ENCODE peak calls at places on chromosomes 1 and 21, in eight cellular contexts. One of them, this sample, is unnamed.
A peak's percentile ranks its signal among the peaks of the same experiment; 100 is the strongest.

GRCh38 chr1:72282690-72283203 is 408 bp upstream of the NEGR1 start:
- DNase-seq in right atrium auricular region: peak; percentile 88
- DNase-seq in heart left ventricle: peak; percentile 82
- DNase-seq in hepatocyte: peak; percentile 92
- DNase-seq in IMR-90: peak; percentile 89
- DNase-seq in mammary epithelial cell: peak; percentile 95
- DNase-seq in transverse colon: peak; percentile 77
- DNase-seq in tibial nerve: peak; percentile 81
- DNase-seq in this sample: peak; percentile 79

GRCh38 chr1:110148961-110149360 is 1.3 kb upstream of the SLC6A17 start:
- DNase-seq in heart left ventricle: no peak
- DNase-seq in tibial nerve: no peak
- DNase-seq in transverse colon: no peak
- DNase-seq in IMR-90: peak; percentile 11
- DNase-seq in right atrium auricular region: no peak
- DNase-seq in mammary epithelial cell: peak; percentile 16
- DNase-seq in hepatocyte: no peak
- DNase-seq in this sample: no peak

GRCh38 chr1:38062361-38063288 is 16.0 kb upstream of the POU3F1 start:
- DNase-seq in hepatocyte: no peak
- DNase-seq in tibial nerve: no peak
- DNase-seq in IMR-90: no peak
- DNase-seq in mammary epithelial cell: no peak
- DNase-seq in right atrium auricular region: no peak
- DNase-seq in transverse colon: no peak
- DNase-seq in heart left ventricle: no peak
- DNase-seq in this sample: no peak

GRCh38 chr1:219090618-219091017 is 83.1 kb upstream of the LYPLAL1 start:
- DNase-seq in IMR-90: no peak
- DNase-seq in tibial nerve: no peak
- DNase-seq in mammary epithelial cell: no peak
- DNase-seq in heart left ventricle: no peak
- DNase-seq in transverse colon: no peak
- DNase-seq in hepatocyte: no peak
- DNase-seq in right atrium auricular region: no peak
- DNase-seq in this sample: no peak

GRCh38 chr1:78114034-78114956 is 68.5 kb downstream of the GIPC2 start:
- DNase-seq in tibial nerve: no peak
- DNase-seq in transverse colon: peak; percentile 54
- DNase-seq in mammary epithelial cell: peak; percentile 73
- DNase-seq in heart left ventricle: peak; percentile 44
- DNase-seq in IMR-90: peak; percentile 81
- DNase-seq in right atrium auricular region: no peak
- DNase-seq in hepatocyte: peak; percentile 84
- DNase-seq in this sample: no peak

GRCh38 chr1:94025383-94026340 is 95.3 kb downstream of the ABCA4 start:
- DNase-seq in tibial nerve: no peak
- DNase-seq in transverse colon: no peak
- DNase-seq in hepatocyte: peak; percentile 78
- DNase-seq in IMR-90: peak; percentile 79
- DNase-seq in right atrium auricular region: no peak
- DNase-seq in mammary epithelial cell: peak; percentile 63
- DNase-seq in heart left ventricle: no peak
- DNase-seq in this sample: no peak

GRCh38 chr1:168637350-168637991 is 61.1 kb downstream of the XCL1 start:
- DNase-seq in hepatocyte: peak; percentile 49
- DNase-seq in heart left ventricle: no peak
- DNase-seq in mammary epithelial cell: peak; percentile 39
- DNase-seq in transverse colon: no peak
- DNase-seq in right atrium auricular region: no peak
- DNase-seq in IMR-90: peak; percentile 38
- DNase-seq in tibial nerve: no peak
- DNase-seq in this sample: no peak

GRCh38 chr1:171226757-171227370 is 21.4 kb upstream of the FMO1 start:
- DNase-seq in tibial nerve: no peak
- DNase-seq in transverse colon: peak; percentile 47
- DNase-seq in hepatocyte: peak; percentile 83
- DNase-seq in IMR-90: peak; percentile 80
- DNase-seq in heart left ventricle: peak; percentile 34
- DNase-seq in mammary epithelial cell: peak; percentile 55
- DNase-seq in right atrium auricular region: no peak
- DNase-seq in this sample: no peak

GRCh38 chr21:45747802-45748445 is 104.4 kb downstream of the PCBP3 start:
- DNase-seq in tibial nerve: no peak
- DNase-seq in IMR-90: peak; percentile 51
- DNase-seq in heart left ventricle: no peak
- DNase-seq in mammary epithelial cell: peak; percentile 77
- DNase-seq in transverse colon: no peak
- DNase-seq in hepatocyte: peak; percentile 37
- DNase-seq in right atrium auricular region: peak; percentile 32
- DNase-seq in this sample: no peak

GRCh38 chr1:160083968-160084770 is 2.8 kb downstream of the KCNJ9 start:
- DNase-seq in transverse colon: peak; percentile 86
- DNase-seq in heart left ventricle: peak; percentile 44
- DNase-seq in mammary epithelial cell: peak; percentile 32
- DNase-seq in hepatocyte: peak; percentile 87
- DNase-seq in IMR-90: no peak
- DNase-seq in tibial nerve: peak; percentile 62
- DNase-seq in right atrium auricular region: no peak
- DNase-seq in this sample: peak; percentile 82

GRCh38 chr1:119660253-119661078 is 12.4 kb upstream of the ZNF697 start:
- DNase-seq in IMR-90: no peak
- DNase-seq in heart left ventricle: no peak
- DNase-seq in tibial nerve: no peak
- DNase-seq in right atrium auricular region: no peak
- DNase-seq in mammary epithelial cell: no peak
- DNase-seq in transverse colon: no peak
- DNase-seq in hepatocyte: peak; percentile 21
- DNase-seq in this sample: no peak
- H3K27ac ChIP-seq in IMR-90: no peak overlapping the region
- H3K27ac ChIP-seq in heart left ventricle: no peak overlapping the region
- H3K27ac ChIP-seq in tibial nerve: no peak overlapping the region
- H3K27ac ChIP-seq in right atrium auricular region: no peak overlapping the region
- H3K27ac ChIP-seq in mammary epithelial cell: no peak overlapping the region
- H3K27ac ChIP-seq in transverse colon: peak overlapping the region; percentile 66
- H3K27ac ChIP-seq in hepatocyte: peak overlapping the region; percentile 68
- H3K27ac ChIP-seq in this sample: no peak overlapping the region

DNA sequence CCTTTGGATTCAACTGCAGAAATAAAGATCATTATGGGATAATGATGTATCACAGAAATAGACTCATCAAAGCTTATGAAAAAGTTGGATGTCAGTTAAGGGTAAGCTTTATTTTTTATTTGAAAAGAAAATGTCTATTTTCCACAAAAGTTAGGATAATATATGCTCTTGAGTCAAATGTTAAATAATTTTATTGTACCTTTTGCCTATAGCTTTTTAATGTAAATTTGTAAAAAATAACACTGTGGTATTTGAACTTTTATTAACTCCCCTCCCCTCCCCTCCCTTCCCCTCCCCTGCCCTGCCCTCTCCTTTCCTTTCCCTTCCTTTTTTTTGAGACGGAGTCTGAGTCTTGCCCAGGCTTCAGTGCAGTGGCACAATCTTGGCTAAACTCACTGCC is 24.9 kb downstream of the MORC3 start:
- DNase-seq in IMR-90: no peak
- DNase-seq in mammary epithelial cell: no peak
- DNase-seq in tibial nerve: no peak
- DNase-seq in transverse colon: no peak
- DNase-seq in hepatocyte: no peak
- DNase-seq in right atrium auricular region: no peak
- DNase-seq in heart left ventricle: no peak
- DNase-seq in this sample: no peak
- H3K4me1 ChIP-seq in IMR-90: peaks cover 8% of the 10 kb centered on the region
- H3K4me1 ChIP-seq in mammary epithelial cell: peaks cover 4% of the 10 kb centered on the region
- H3K4me1 ChIP-seq in tibial nerve: no peaks in the 10 kb centered on the region
- H3K4me1 ChIP-seq in transverse colon: no peaks in the 10 kb centered on the region
- H3K4me1 ChIP-seq in hepatocyte: no peaks in the 10 kb centered on the region
- H3K4me1 ChIP-seq in right atrium auricular region: no peaks in the 10 kb centered on the region
- H3K4me1 ChIP-seq in heart left ventricle: no peaks in the 10 kb centered on the region
- H3K4me1 ChIP-seq in this sample: no peaks in the 10 kb centered on the region

GRCh38 chr1:39575191-39576015 is 1.2 kb downstream of the PABPC4 start:
- DNase-seq in transverse colon: peak; percentile 58
- DNase-seq in tibial nerve: no peak
- DNase-seq in IMR-90: peak; percentile 81
- DNase-seq in mammary epithelial cell: peak; percentile 41
- DNase-seq in heart left ventricle: peak; percentile 70
- DNase-seq in right atrium auricular region: peak; percentile 77
- DNase-seq in hepatocyte: peak; percentile 69
- DNase-seq in this sample: no peak
- H3K27ac ChIP-seq in transverse colon: peak overlapping the region; percentile 91
- H3K27ac ChIP-seq in tibial nerve: peak overlapping the region; percentile 88
- H3K27ac ChIP-seq in IMR-90: peak overlapping the region; percentile 60
- H3K27ac ChIP-seq in mammary epithelial cell: peak overlapping the region; percentile 74
- H3K27ac ChIP-seq in heart left ventricle: peak overlapping the region; percentile 90
- H3K27ac ChIP-seq in right atrium auricular region: peak overlapping the region; percentile 88
- H3K27ac ChIP-seq in hepatocyte: peak overlapping the region; percentile 83
- H3K27ac ChIP-seq in this sample: peak overlapping the region; percentile 69

GRCh38 chr1:27517305-27517704 is 27.3 kb upstream of the WASF2 start:
- DNase-seq in tibial nerve: no peak
- DNase-seq in right atrium auricular region: no peak
- DNase-seq in transverse colon: peak; percentile 46
- DNase-seq in IMR-90: no peak
- DNase-seq in heart left ventricle: no peak
- DNase-seq in mammary epithelial cell: no peak
- DNase-seq in hepatocyte: no peak
- DNase-seq in this sample: no peak

GRCh38 chr1:27513958-27514357 is 24.0 kb upstream of the WASF2 start:
- DNase-seq in mammary epithelial cell: no peak
- DNase-seq in heart left ventricle: peak; percentile 68
- DNase-seq in IMR-90: no peak
- DNase-seq in hepatocyte: no peak
- DNase-seq in right atrium auricular region: no peak
- DNase-seq in tibial nerve: no peak
- DNase-seq in transverse colon: no peak
- DNase-seq in this sample: no peak

GRCh38 chr1:27513521-27513920 is 23.6 kb upstream of the WASF2 start:
- DNase-seq in right atrium auricular region: no peak
- DNase-seq in transverse colon: no peak
- DNase-seq in tibial nerve: no peak
- DNase-seq in mammary epithelial cell: no peak
- DNase-seq in IMR-90: no peak
- DNase-seq in hepatocyte: no peak
- DNase-seq in heart left ventricle: peak; percentile 45
- DNase-seq in this sample: no peak

GRCh38 chr1:27517907-27518718 is 28.1 kb upstream of the WASF2 start:
- DNase-seq in right atrium auricular region: no peak
- DNase-seq in IMR-90: no peak
- DNase-seq in mammary epithelial cell: peak; percentile 73
- DNase-seq in transverse colon: peak; percentile 90
- DNase-seq in heart left ventricle: no peak
- DNase-seq in tibial nerve: no peak
- DNase-seq in hepatocyte: peak; percentile 83
- DNase-seq in this sample: no peak

DNA sequence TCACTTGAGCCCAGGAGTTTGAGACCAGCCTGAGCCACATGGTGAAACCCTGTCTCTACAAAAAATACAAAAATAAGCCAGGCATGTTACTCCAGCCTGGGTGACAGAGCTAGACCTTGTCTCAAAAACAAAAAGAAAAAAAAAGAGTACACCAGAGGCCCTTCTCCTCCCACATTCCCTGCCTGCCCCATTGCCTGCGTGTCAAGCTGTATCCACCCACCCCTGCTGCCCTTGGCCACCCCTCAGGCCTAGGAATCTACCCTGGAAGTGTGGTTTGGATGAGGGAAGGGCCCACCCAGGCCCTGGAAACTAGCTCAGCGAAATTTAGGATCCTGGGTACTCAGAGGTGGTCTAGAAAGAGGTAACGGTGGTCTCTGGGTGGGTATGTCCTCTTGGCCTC is 25.7 kb upstream of the WASF2 start:
- DNase-seq in transverse colon: no peak
- DNase-seq in hepatocyte: no peak
- DNase-seq in mammary epithelial cell: no peak
- DNase-seq in tibial nerve: no peak
- DNase-seq in heart left ventricle: no peak
- DNase-seq in IMR-90: no peak
- DNase-seq in right atrium auricular region: no peak
- DNase-seq in this sample: no peak
- H3K4me1 ChIP-seq in transverse colon: peaks cover 30% of the 10 kb centered on the region
- H3K4me1 ChIP-seq in hepatocyte: peaks cover 33% of the 10 kb centered on the region
- H3K4me1 ChIP-seq in mammary epithelial cell: peaks cover 31% of the 10 kb centered on the region
- H3K4me1 ChIP-seq in tibial nerve: peaks cover 68% of the 10 kb centered on the region
- H3K4me1 ChIP-seq in heart left ventricle: peaks cover 41% of the 10 kb centered on the region
- H3K4me1 ChIP-seq in IMR-90: no peaks in the 10 kb centered on the region
- H3K4me1 ChIP-seq in right atrium auricular region: no peaks in the 10 kb centered on the region
- H3K4me1 ChIP-seq in this sample: peaks cover 15% of the 10 kb centered on the region